ENCODE peak calls at places on chromosomes 11 and 22, in five cellular contexts. Y is H9, T is neuronal stem cell, C is IMR-90, E is trophoblast cell. H is an unnamed sample.

GRCh38 chr22:48053973-48054372 is 1291.5 kb downstream of the TBC1D22A start:
- DNase-seq in T (no peak), E (no peak), C (no peak), Y (peak; percentile 13), H (no peak)

GRCh38 chr22:33803371-33803770 is 116.9 kb downstream of the LARGE1 start:
- DNase-seq in T (no peak), Y (no peak), C (peak; percentile 98), E (no peak), H (peak; percentile 38)

GRCh38 chr11:20042717-20043392 is 117.4 kb downstream of the DBX1 start:
- DNase-seq in T (no peak), Y (no peak), C (no peak), E (no peak), H (no peak)

GRCh38 chr11:61511383-61511782 is 2.8 kb downstream of the LRRC10B start:
- DNase-seq in E (no peak), Y (no peak), T (no peak), C (no peak), H (no peak)

GRCh38 chr11:131977231-131977630 is 606.8 kb downstream of the NTM start:
- DNase-seq in T (no peak), C (peak; percentile 43), Y (peak; percentile 39), E (peak; percentile 19), H (peak; percentile 85)

GRCh38 chr11:126174816-126175215 is 36.6 kb downstream of the RPUSD4 start:
- DNase-seq in Y (no peak), E (no peak), C (no peak), T (no peak), H (no peak)

GRCh38 chr11:114251797-114252327 is 44.3 kb upstream of the NNMT start:
- DNase-seq in T (no peak), Y (peak; percentile 61), C (no peak), E (no peak), H (peak; percentile 67)

GRCh38 chr22:33726294-33726711 is 194.0 kb downstream of the LARGE1 start:
- DNase-seq in Y (no peak), T (no peak), E (no peak), C (peak; percentile 85), H (no peak)

GRCh38 chr11:102177974-102178631 is 67.9 kb downstream of the YAP1 start:
- DNase-seq in E (peak; percentile 68), Y (no peak), C (peak; percentile 94), T (no peak), H (peak; percentile 75)

GRCh38 chr22:46934746-46935491 is 172.5 kb downstream of the TBC1D22A start:
- DNase-seq in C (peak; percentile 98), T (no peak), E (peak; percentile 86), Y (no peak), H (peak; percentile 74)

GRCh38 chr22:46936378-46936916 is 174.0 kb downstream of the TBC1D22A start:
- DNase-seq in T (no peak), C (no peak), E (no peak), Y (no peak), H (no peak)

GRCh38 chr22:46935506-46936377 is 173.3 kb downstream of the TBC1D22A start:
- DNase-seq in C (no peak), E (peak; percentile 10), Y (no peak), T (no peak), H (no peak)

GRCh38 chr22:46937939-46938338 is 175.5 kb downstream of the TBC1D22A start:
- DNase-seq in Y (no peak), C (no peak), E (no peak), T (no peak), H (no peak)

GRCh38 chr22:46937185-46937584 is 174.7 kb downstream of the TBC1D22A start:
- DNase-seq in Y (no peak), T (no peak), E (peak; percentile 23), C (no peak), H (no peak)
- H3K23ac ChIP-seq in Y (no peak overlapping the region), T (no peak overlapping the region), E (no peak overlapping the region), C (no peak overlapping the region), H (no peak overlapping the region)

GRCh38 chr11:94768602-94769511 is 701 bp downstream of the AMOTL1 start:
- DNase-seq in T (peak; percentile 46), E (no peak), Y (peak; percentile 39), C (peak; percentile 49), H (no peak)
- H3K23ac ChIP-seq in T (peak overlapping the region; percentile 87), E (no peak overlapping the region), Y (no peak overlapping the region), C (peak overlapping the region; percentile 97), H (peak overlapping the region; percentile 26)

DNA sequence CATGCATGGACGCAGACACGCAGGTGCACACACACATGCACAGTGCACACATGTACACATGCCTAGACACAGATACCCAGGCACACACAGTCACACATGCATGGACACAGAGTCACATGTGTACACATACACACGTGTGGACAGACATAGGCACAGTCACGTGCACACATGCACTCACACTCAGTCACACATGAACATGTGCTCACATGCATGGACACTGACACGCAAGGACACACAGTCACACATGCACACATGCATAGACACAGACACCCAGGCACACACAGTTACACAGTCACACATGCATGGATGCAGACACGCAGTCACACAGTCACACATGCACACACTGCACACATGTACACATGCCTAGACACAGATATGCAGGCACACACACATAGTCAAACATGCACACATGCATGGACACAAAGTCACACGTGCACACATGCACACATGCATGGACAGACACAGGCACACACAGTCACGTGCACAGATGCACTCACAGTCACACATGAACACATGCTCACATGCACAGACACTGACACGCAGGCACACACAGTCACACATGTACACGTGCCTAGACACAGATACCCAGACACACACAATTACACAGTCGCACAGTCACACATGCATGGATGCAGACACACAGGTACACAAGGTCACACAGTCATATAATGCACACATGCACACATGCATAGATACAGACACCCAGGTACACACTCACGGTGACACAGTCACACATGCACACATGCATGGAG is 16.8 kb downstream of the MUC2 start:
- DNase-seq in Y (no peak), E (no peak), T (no peak), C (no peak), H (no peak)
- H3K23ac ChIP-seq in Y (peak overlapping the region; percentile 9), E (peak overlapping the region; percentile 29), T (peak overlapping the region; percentile 89), C (no peak overlapping the region), H (no peak overlapping the region)

GRCh38 chr11:121478226-121478894 is 25.6 kb upstream of the SORL1-AS1 start:
- DNase-seq in T (no peak), E (no peak), C (no peak), Y (no peak), H (no peak)
- H3K23ac ChIP-seq in T (peak overlapping the region; percentile 95), E (peak overlapping the region; percentile 43), C (no peak overlapping the region), Y (peak overlapping the region; percentile 5), H (peak overlapping the region; percentile 52)

DNA sequence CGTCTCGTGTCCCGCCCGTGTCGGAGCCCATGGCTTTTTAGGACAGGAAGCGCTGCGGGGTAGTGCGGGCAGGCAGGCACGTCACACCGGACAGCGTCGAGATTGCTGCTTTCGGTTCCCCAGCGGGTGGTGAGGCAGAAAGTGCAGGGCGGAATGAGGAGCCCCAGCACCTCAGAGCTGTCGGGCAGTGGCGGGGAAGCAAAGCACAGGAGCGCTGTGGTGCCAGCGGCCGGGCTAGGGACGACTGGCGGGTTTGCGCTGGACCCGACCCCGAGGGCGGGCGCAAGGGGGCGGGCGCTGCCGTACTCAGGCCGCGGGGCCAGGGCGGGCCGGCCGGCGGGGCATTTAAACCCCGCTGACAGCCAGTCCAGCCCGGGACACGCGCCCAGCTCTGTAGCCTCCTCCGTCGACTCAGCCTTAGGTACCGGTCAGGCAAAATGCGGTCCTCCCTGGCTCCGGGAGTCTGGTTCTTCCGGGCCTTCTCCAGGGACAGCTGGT is at the start of gene SLC37A2:
- DNase-seq in T (peak; percentile 62), E (peak; percentile 84), C (peak; percentile 54), Y (peak; percentile 71), H (peak; percentile 75)
- H3K23ac ChIP-seq in T (peak within 1 kb of the TSS; percentile 46), E (no peak within 1 kb of the TSS), C (peak within 1 kb of the TSS; percentile 86), Y (no peak within 1 kb of the TSS), H (peak within 1 kb of the TSS; percentile 66)

DNA sequence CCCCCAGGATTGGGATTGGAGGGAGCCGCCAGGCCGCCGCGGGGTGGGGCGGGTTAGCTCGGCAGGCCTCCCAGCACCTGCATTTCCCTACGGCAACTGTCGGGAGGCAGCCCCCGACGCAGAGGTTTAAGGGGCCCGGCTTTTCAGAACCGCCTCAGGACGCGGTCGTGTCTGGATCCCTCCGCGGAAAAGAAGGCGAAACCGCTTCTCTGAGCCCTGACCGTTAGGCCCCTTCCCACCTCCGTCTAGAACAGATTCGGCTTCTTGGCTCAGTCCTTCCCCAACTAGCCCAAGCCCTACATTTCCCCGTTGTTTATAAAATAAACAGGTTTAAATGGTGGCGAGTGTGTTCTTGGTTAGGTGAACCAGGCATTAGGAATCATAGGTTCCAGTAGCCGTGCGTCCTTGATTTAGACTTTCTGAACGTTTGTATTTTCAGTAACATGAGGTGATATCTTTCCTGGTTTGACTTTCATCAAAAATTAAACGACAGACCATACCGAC is 1.0 kb upstream of the HSPA8 start:
- DNase-seq in C (peak; percentile 38), E (peak; percentile 12), T (no peak), Y (no peak), H (peak; percentile 72)
- H3K23ac ChIP-seq in C (peak overlapping the region; percentile 100), E (no peak overlapping the region), T (peak overlapping the region; percentile 70), Y (no peak overlapping the region), H (peak overlapping the region; percentile 85)

DNA sequence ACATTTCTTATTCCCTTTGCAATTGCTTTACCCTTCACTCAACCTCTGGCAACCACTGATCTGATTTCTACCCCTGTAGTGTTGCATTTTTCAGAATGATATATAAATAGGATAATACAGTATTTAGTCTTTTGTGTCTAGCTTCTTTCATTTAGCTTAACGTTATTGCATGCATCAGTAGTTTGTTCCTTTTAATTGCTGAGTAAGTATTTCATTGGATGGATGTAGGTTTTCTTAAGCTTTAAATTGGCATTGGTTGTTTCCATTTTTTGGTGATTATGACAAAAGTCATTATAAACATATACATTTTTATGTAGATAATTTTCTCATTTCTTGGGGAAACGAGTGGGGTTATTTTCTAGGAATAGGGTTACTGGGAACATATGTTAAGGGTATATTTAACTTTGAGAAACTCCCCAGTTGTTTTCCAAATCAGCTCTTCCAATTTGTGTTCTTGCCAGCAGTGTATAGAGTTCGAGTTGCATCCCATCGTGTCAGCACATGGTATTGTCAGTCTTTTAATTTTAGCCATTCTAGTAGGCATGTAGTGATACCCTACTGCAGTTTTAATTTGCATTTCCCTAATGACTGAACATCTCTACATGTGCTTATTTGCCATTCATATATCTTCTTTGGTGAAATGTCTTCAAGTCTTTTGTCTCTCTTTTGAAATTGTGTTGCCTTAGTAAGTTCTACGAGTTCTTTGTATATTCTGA is 60.3 kb downstream of the DDX10 start:
- DNase-seq in E (no peak), Y (no peak), C (no peak), T (no peak), H (no peak)
- H3K23ac ChIP-seq in E (no peak overlapping the region), Y (no peak overlapping the region), C (no peak overlapping the region), T (no peak overlapping the region), H (no peak overlapping the region)

GRCh38 chr11:129075757-129076156 is 116.4 kb downstream of the ARHGAP32 start:
- DNase-seq in T (no peak), E (peak; percentile 72), Y (no peak), C (no peak), H (peak; percentile 19)
- H3K23ac ChIP-seq in T (no peak overlapping the region), E (no peak overlapping the region), Y (no peak overlapping the region), C (no peak overlapping the region), H (no peak overlapping the region)

H was measured in mesendoderm.